ENCODE peak calls at places on chromosomes 4 and X, in eight cellular contexts. F is transverse colon, D is suprapubic skin, S is IMR-90, Q is Peyer's patch, W is right lobe of liver, J is prostate gland, C is uterus. M is an unnamed sample. For H3K4me1, the result is how much of the 10 kb centered on the place peaks cover.

GRCh38 chr4:37902212-37902611 is 11.3 kb downstream of the TBC1D1 start:
- DNase-seq in F (no peak), D (no peak), S (no peak), Q (no peak), W (no peak), J (peak), C (no peak), M (no peak)

GRCh38 chr4:105963461-105964400 is 68.5 kb downstream of the NPNT start:
- DNase-seq in F (no peak), D (no peak), S (no peak), Q (peak), W (no peak), J (no peak), C (no peak), M (no peak)

GRCh38 chr4:15164571-15164970 is 162.3 kb downstream of the CPEB2 start:
- DNase-seq in F (no peak), D (no peak), S (peak), Q (no peak), W (no peak), J (no peak), C (no peak), M (no peak)

GRCh38 chrX:130339408-130340222 is at the start of gene SLC25A14:
- DNase-seq in F (peak), D (peak), S (peak), Q (peak), W (peak), J (peak), C (peak), M (peak)

GRCh38 chrX:49184294-49185061 is 1.7 kb downstream of the PRICKLE3 start:
- DNase-seq in F (peak), D (peak), S (peak), Q (peak), W (no peak), J (peak), C (peak), M (peak)

GRCh38 chr4:102338405-102338804 is 6.9 kb downstream of the SLC39A8 start:
- DNase-seq in F (no peak), D (no peak), S (no peak), Q (no peak), W (no peak), J (no peak), C (no peak), M (no peak)

GRCh38 chrX:110851780-110852179 is 56.2 kb upstream of the CHRDL1 start:
- DNase-seq in F (no peak), D (no peak), S (peak), Q (no peak), W (no peak), J (no peak), C (no peak), M (no peak)

GRCh38 chr4:95193391-95194224 is 355.2 kb downstream of the UNC5C start:
- DNase-seq in F (no peak), D (no peak), S (no peak), Q (no peak), W (no peak), J (no peak), C (no peak), M (no peak)

GRCh38 chr4:14908635-14909034 is 93.6 kb upstream of the CPEB2 start:
- DNase-seq in F (no peak), D (no peak), S (peak), Q (no peak), W (no peak), J (no peak), C (no peak), M (no peak)

GRCh38 chrX:138287200-138287865 is 424.2 kb downstream of the FGF13 start:
- DNase-seq in F (no peak), D (no peak), S (no peak), Q (no peak), W (no peak), J (no peak), C (no peak), M (no peak)

GRCh38 chr4:38704755-38705154 is 40.8 kb downstream of the KLF3 start:
- DNase-seq in F (no peak), D (no peak), S (no peak), Q (no peak), W (no peak), J (no peak), C (no peak), M (no peak)

GRCh38 chr4:96407651-96408342 is 567.9 kb downstream of the PDHA2 start:
- DNase-seq in F (no peak), D (no peak), S (no peak), Q (no peak), W (no peak), J (no peak), C (no peak), M (no peak)

GRCh38 chrX:20378291-20378920 is 111.7 kb upstream of the RPS6KA3 start:
- DNase-seq in F (peak), D (no peak), S (peak), Q (peak), W (no peak), J (no peak), C (no peak), M (no peak)

GRCh38 chrX:107154787-107155620 is 36.4 kb upstream of the RBM41 start:
- DNase-seq in F (no peak), D (no peak), S (peak), Q (no peak), W (no peak), J (no peak), C (no peak), M (no peak)

GRCh38 chr4:7411896-7412585 is 22.7 kb downstream of the PSAPL1 start:
- DNase-seq in F (no peak), D (peak), S (no peak), Q (peak), W (peak), J (no peak), C (no peak), M (peak)

GRCh38 chr4:100649478-100649877 is 131.7 kb upstream of the EMCN start:
- DNase-seq in F (no peak), D (no peak), S (no peak), Q (no peak), W (no peak), J (no peak), C (no peak), M (no peak)

GRCh38 chr4:1285790-1286553 is 3.7 kb upstream of the MAEA start:
- DNase-seq in F (no peak), D (no peak), S (peak), Q (no peak), W (no peak), J (no peak), C (no peak), M (no peak)

GRCh38 chr4:57233391-57233790 is 123.2 kb upstream of the IGFBP7 start:
- DNase-seq in F (no peak), D (no peak), S (peak), Q (no peak), W (no peak), J (peak), C (no peak), M (no peak)

GRCh38 chr4:56937262-56937661 is 29.6 kb downstream of the REST start:
- DNase-seq in F (no peak), D (no peak), S (peak), Q (no peak), W (no peak), J (no peak), C (no peak), M (no peak)

GRCh38 chrX:25020391-25021131 is 4.8 kb upstream of the ARX start:
- DNase-seq in F (no peak), D (no peak), S (no peak), Q (no peak), W (no peak), J (no peak), C (no peak), M (no peak)

GRCh38 chrX:146424422-146424821 is 385.1 kb upstream of the CXorf51B start:
- DNase-seq in F (no peak), D (no peak), S (no peak), Q (no peak), W (no peak), J (no peak), C (no peak), M (no peak)

GRCh38 chr4:48591372-48591771 is 101.3 kb downstream of the ZAR1 start:
- DNase-seq in F (no peak), D (no peak), S (no peak), Q (no peak), W (no peak), J (no peak), C (no peak), M (no peak)

GRCh38 chr4:137519406-137519805 is 12.9 kb downstream of the PCDH18 start:
- DNase-seq in F (no peak), D (no peak), S (peak), Q (no peak), W (no peak), J (no peak), C (no peak), M (peak)

GRCh38 chr4:106355193-106355592 is 13.4 kb downstream of the GIMD1 start:
- DNase-seq in F (no peak), D (no peak), S (no peak), Q (no peak), W (peak), J (no peak), C (no peak), M (no peak)

GRCh38 chr4:11497972-11498371 is 69.3 kb upstream of the HS3ST1 start:
- DNase-seq in F (no peak), D (no peak), S (no peak), Q (no peak), W (no peak), J (no peak), C (no peak), M (no peak)

GRCh38 chr4:150462743-150463142 is 119.2 kb upstream of the MAB21L2 start:
- DNase-seq in F (no peak), D (no peak), S (peak), Q (no peak), W (no peak), J (no peak), C (no peak), M (no peak)

DNA sequence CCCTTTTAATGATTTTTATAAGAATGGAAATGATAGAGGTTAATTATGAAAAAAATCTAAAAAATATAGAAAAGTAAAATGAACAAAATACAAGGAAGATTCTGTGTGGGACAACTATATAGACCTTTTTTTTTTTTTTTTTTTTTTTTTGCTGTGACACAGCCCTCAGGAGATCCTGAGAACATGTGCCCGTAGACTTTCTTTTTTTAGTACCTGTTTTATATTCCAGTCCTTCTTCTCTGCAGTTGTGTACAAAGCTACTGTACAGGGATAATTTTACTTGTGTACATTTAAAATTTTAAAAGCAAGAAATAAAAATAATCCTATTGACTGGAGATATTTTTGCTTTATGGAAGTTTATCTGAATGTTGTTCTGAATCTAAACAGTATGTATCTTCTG is 85.5 kb downstream of the KDM6A start:
- DNase-seq in F (no peak), D (no peak), S (no peak), Q (no peak), W (no peak), J (no peak), C (no peak), M (no peak)
- H3K27ac ChIP-seq in F (no peak), D (no peak), S (no peak), Q (no peak), W (no peak), J (no peak), C (no peak), M (no peak)

DNA sequence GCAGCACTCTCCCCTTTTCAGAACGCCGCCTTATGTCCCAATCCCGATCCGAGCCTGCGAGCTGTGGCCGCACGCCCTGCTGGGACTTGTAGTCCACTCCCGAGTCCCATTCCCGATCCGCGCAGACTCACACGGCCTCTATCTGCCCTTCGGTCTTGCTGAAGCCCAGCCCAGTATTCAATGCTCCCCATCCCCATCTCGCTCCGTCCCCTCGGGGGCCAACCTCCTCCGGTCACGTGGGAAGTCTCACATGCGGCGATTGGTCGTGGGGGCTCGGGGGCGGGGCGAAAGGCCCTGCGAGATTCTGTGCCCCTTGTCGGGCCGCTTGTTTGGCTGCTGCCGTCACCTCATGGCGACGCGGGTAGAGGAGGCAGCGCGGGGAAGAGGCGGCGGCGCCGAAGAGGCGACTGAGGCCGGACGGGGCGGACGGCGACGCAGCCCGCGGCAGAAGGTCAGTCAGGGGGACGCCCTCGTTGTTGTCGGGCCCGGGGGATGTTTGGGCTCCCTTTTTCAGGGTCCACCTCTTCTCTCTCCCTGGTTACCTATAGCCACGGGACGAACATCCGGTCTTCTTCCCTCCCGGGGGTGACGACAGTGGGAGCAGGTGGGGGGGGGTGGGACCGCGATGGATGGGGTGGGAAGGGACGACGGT is at the start of gene TXLNG:
- DNase-seq in F (peak), D (peak), S (peak), Q (peak), W (peak), J (peak), C (peak), M (peak)
- TF ChIP-seq POLR2A in F (peak), D (peak), S (peak), Q (peak), W (peak), J (peak), C (peak), M (peak)

GRCh38 chrX:68837119-68837518 is 8.3 kb downstream of the EFNB1 start:
- DNase-seq in F (no peak), D (peak), S (no peak), Q (no peak), W (no peak), J (no peak), C (no peak), M (no peak)
- H3K4me1 ChIP-seq in F (under half), D (half or more), S (under half), Q (under half), W (under half), J (under half), C (under half), M (under half)

GRCh38 chrX:34653811-34654210 is 3.3 kb downstream of the TMEM47 start:
- DNase-seq in F (no peak), D (no peak), S (no peak), Q (no peak), W (no peak), J (no peak), C (no peak), M (no peak)

GRCh38 chrX:34656467-34656841 is 631 bp downstream of the TMEM47 start:
- DNase-seq in F (no peak), D (peak), S (no peak), Q (no peak), W (peak), J (no peak), C (peak), M (no peak)

GRCh38 chrX:34656842-34657780 is at the start of gene TMEM47:
- DNase-seq in F (peak), D (peak), S (peak), Q (peak), W (peak), J (peak), C (peak), M (peak)

GRCh38 chrX:34655496-34656258 is 1.4 kb downstream of the TMEM47 start:
- DNase-seq in F (no peak), D (no peak), S (no peak), Q (no peak), W (no peak), J (no peak), C (no peak), M (peak)

GRCh38 chrX:34654939-34655338 is 2.1 kb downstream of the TMEM47 start:
- DNase-seq in F (no peak), D (no peak), S (no peak), Q (no peak), W (no peak), J (no peak), C (no peak), M (no peak)
- H3K27ac ChIP-seq in F (peak), D (peak), S (peak), Q (no peak), W (peak), J (no peak), C (peak), M (peak)

DNA sequence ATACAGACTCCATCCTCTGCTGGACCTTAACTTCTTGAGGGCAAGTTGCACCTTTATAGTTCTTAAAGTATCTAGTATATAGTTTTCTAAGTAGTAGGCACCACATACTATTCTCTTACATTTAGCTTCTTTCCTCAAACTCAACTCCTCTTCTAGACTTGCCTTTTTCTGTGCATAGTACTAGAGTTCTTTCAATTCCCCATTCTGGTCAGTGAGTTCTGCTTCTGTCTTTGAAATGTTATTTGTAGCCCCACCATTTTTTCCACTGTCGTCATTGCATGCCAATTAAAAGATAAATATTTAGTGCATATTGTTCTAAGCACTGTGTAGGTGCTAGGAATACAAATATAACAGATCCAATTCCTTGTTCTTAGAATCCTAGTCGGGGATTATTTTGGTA is 31.6 kb downstream of the CDKL5 start:
- DNase-seq in F (no peak), D (no peak), S (no peak), Q (no peak), W (no peak), J (no peak), C (no peak), M (no peak)
- TF ChIP-seq POLR2A in F (no peak), D (no peak), S (no peak), Q (no peak), W (no peak), J (no peak), C (no peak), M (no peak)

DNA sequence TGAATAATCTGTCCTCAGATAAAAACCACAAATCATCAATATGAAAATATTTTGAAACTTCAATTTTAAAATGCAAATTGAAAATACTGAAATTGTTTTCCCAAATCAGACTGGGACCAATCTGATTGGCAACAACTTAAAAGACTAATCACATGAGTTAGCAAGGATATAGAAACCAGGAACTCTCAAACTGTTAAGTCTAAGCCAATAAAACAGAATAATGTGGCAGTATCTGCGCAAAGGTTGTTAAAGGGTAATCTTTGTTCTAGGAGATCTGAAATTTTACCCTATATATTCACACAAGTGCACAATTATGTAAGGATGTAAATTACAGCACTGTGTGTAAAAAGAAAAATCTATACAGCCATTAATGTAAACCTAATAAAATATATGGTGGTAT is 29.7 kb downstream of the EIF4E start:
- DNase-seq in F (no peak), D (no peak), S (no peak), Q (no peak), W (no peak), J (no peak), C (no peak), M (no peak)
- H3K4me1 ChIP-seq in F (under half), D (under half), S (under half), Q (under half), W (under half), J (under half), C (under half), M (under half)

GRCh38 chrX:132217203-132218073 is 1.8 kb downstream of the RAP2C start:
- DNase-seq in F (peak), D (peak), S (peak), Q (peak), W (peak), J (peak), C (peak), M (peak)
- H3K27ac ChIP-seq in F (peak), D (peak), S (peak), Q (peak), W (peak), J (peak), C (peak), M (peak)

DNA sequence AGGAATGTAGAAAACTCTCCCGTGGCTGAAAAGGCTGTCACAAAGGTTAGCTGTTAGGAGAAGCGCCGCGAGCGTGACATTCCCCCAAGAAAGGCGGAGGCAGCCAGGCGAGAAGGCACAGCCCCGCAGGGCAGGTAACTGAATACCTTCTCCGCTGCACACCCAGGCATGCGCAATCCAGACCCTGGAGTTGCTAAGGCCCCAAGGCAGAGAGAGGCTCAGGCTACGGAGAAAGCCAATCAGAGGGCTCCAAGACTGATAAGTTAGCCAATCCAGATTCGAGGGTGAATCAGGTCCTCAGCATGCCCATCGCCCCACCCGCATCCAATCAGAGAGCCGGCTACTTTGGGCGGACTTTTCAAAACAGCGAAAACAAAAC is 485 bp upstream of the CCNG2 start:
- DNase-seq in F (peak), D (peak), S (peak), Q (peak), W (peak), J (peak), C (peak), M (peak)
- TF ChIP-seq POLR2A in F (peak), D (no peak), S (no peak), Q (peak), W (peak), J (peak), C (peak), M (peak)

GRCh38 chr4:128516568-128516967 is 229.0 kb upstream of the PGRMC2 start:
- DNase-seq in F (no peak), D (no peak), S (peak), Q (no peak), W (no peak), J (no peak), C (no peak), M (no peak)
- H3K4me1 ChIP-seq in F (under half), D (under half), S (under half), Q (under half), W (under half), J (under half), C (under half), M (under half)